ENCODE peak calls at places on chromosomes 3 and 15, in six cellular contexts. P is activated CD8-positive, alpha-beta memory T cell treated with anti-CD3 and anti-CD28 coated beads for 48 hours; E is dorsolateral prefrontal cortex; L is head of caudate nucleus; B is midbrain; N is aorta. T is an unnamed sample.

GRCh38 chr3:190009621-190010020 is 111.1 kb downstream of the P3H2 start:
- DNase-seq in L (no peak), B (no peak), N (no peak), E (no peak), P (no peak), T (no peak)

GRCh38 chr15:78915341-78916087 is 29.3 kb downstream of the CTSH start:
- DNase-seq in N (no peak), P (no peak), L (peak), E (no peak), B (peak), T (no peak)

GRCh38 chr15:28956491-28956890 is 70.7 kb downstream of the APBA2 start:
- DNase-seq in P (no peak), N (no peak), L (no peak), E (no peak), B (no peak), T (no peak)

GRCh38 chr15:66747223-66747622 is 45.2 kb downstream of the SMAD6 start:
- DNase-seq in P (no peak), N (no peak), L (no peak), B (no peak), E (no peak), T (no peak)

GRCh38 chr15:78301813-78302212 is 2.4 kb upstream of the SKIC8 start:
- DNase-seq in B (no peak), N (no peak), E (no peak), L (no peak), P (no peak), T (no peak)

GRCh38 chr3:187367561-187368103 is 553 bp upstream of the RTP4 start:
- DNase-seq in N (peak), P (no peak), E (no peak), B (no peak), L (peak), T (peak)

GRCh38 chr3:62379206-62379834 is 6.0 kb upstream of the FEZF2 start:
- DNase-seq in B (no peak), N (no peak), L (no peak), E (no peak), P (no peak), T (no peak)

GRCh38 chr15:58903232-58903631 is 30.2 kb downstream of the SLTM start:
- DNase-seq in N (no peak), E (no peak), L (no peak), P (no peak), B (no peak), T (no peak)